ENCODE peak calls at places on chromosomes 5 and 9, in nine cellular contexts. D, J, C, H, B, N, I, G and T are unnamed samples.

GRCh38 chr9:95813923-95814322 is 61.6 kb upstream of the ERCC6L2 start:
- DNase-seq in D (no peak), J (no peak), C (no peak), H (no peak), B (no peak), N (no peak), I (no peak), G (no peak), T (no peak)

GRCh38 chr5:150196514-150196913 is 6.7 kb downstream of the SLC6A7 start:
- DNase-seq in D (no peak), J (no peak), C (no peak), H (no peak), B (no peak), N (no peak), I (no peak), G (no peak), T (no peak)

GRCh38 chr9:137111788-137112563 is 2.6 kb downstream of the DPP7 start:
- DNase-seq in D (no peak), J (no peak), C (no peak), H (peak), B (no peak), N (no peak), I (no peak), G (no peak), T (no peak)

GRCh38 chr9:108033976-108034964 is 544.7 kb upstream of the KLF4 start:
- DNase-seq in D (peak), J (no peak), C (no peak), H (no peak), B (no peak), N (peak), I (no peak), G (no peak), T (no peak)

GRCh38 chr9:121750715-121751623 is 99.5 kb downstream of the DAB2IP start:
- DNase-seq in D (no peak), J (peak), C (no peak), H (peak), B (no peak), N (no peak), I (no peak), G (no peak), T (no peak)

GRCh38 chr9:131950487-131950886 is 129.2 kb downstream of the MED27 start:
- DNase-seq in D (no peak), J (no peak), C (no peak), H (no peak), B (no peak), N (no peak), I (no peak), G (no peak), T (no peak)

GRCh38 chr9:135065151-135065550 is 22.3 kb upstream of the OLFM1 start:
- DNase-seq in D (no peak), J (no peak), C (no peak), H (no peak), B (peak), N (no peak), I (no peak), G (no peak), T (no peak)

GRCh38 chr9:1460143-1460769 is 410.1 kb downstream of the DMRT2 start:
- DNase-seq in D (no peak), J (no peak), C (peak), H (no peak), B (no peak), N (no peak), I (no peak), G (peak), T (no peak)

GRCh38 chr9:124003636-124004349 is 7.8 kb upstream of the LHX2 start:
- DNase-seq in D (no peak), J (no peak), C (no peak), H (no peak), B (no peak), N (no peak), I (no peak), G (no peak), T (no peak)

GRCh38 chr5:136309376-136309775 is 56.0 kb downstream of the TRPC7 start:
- DNase-seq in D (no peak), J (no peak), C (no peak), H (no peak), B (no peak), N (no peak), I (no peak), G (no peak), T (no peak)

GRCh38 chr5:138649316-138649720 is 74.1 kb upstream of the HSPA9 start:
- DNase-seq in D (no peak), J (no peak), C (no peak), H (no peak), B (no peak), N (no peak), I (no peak), G (no peak), T (no peak)

GRCh38 chr5:120463991-120464626 is at the start of gene PRR16:
- DNase-seq in D (peak), J (peak), C (peak), H (peak), B (peak), N (no peak), I (peak), G (peak), T (no peak)

GRCh38 chr9:33416996-33417395 is 14.6 kb upstream of the AQP7 start:
- DNase-seq in D (no peak), J (no peak), C (no peak), H (no peak), B (no peak), N (no peak), I (no peak), G (no peak), T (no peak)

GRCh38 chr9:111630182-111631070 is 708 bp upstream of the DNAJC25 start:
- DNase-seq in D (no peak), J (no peak), C (no peak), H (no peak), B (no peak), N (no peak), I (no peak), G (no peak), T (no peak)

GRCh38 chr5:107430077-107430625 is 240.6 kb downstream of the EFNA5 start:
- DNase-seq in D (no peak), J (no peak), C (no peak), H (no peak), B (no peak), N (no peak), I (no peak), G (no peak), T (no peak)

GRCh38 chr5:42894057-42894456 is 82.4 kb upstream of the SELENOP start:
- DNase-seq in D (no peak), J (no peak), C (no peak), H (peak), B (no peak), N (no peak), I (no peak), G (peak), T (no peak)

GRCh38 chr9:121637441-121638222 is 13.8 kb upstream of the DAB2IP start:
- DNase-seq in D (peak), J (no peak), C (peak), H (no peak), B (no peak), N (no peak), I (no peak), G (no peak), T (no peak)

GRCh38 chr9:34898846-34899245 is 59.2 kb upstream of the PHF24 start:
- DNase-seq in D (no peak), J (no peak), C (no peak), H (no peak), B (no peak), N (no peak), I (no peak), G (no peak), T (no peak)

GRCh38 chr5:62268239-62268638 is 37.8 kb upstream of the KIF2A start:
- DNase-seq in D (no peak), J (peak), C (peak), H (no peak), B (no peak), N (no peak), I (no peak), G (no peak), T (peak)

GRCh38 chr5:14545308-14545707 is 36.3 kb upstream of the OTULINL start:
- DNase-seq in D (no peak), J (no peak), C (no peak), H (no peak), B (no peak), N (no peak), I (no peak), G (no peak), T (no peak)

GRCh38 chr9:137029058-137029922 is 1.3 kb upstream of the ABCA2 start:
- DNase-seq in D (peak), J (peak), C (peak), H (no peak), B (no peak), N (no peak), I (peak), G (peak), T (no peak)

GRCh38 chr9:8234286-8234819 is 434.8 kb upstream of the DMAC1 start:
- DNase-seq in D (no peak), J (no peak), C (no peak), H (no peak), B (no peak), N (no peak), I (no peak), G (peak), T (no peak)

GRCh38 chr9:103410059-103410458 is 414.9 kb downstream of the CYLC2 start:
- DNase-seq in D (no peak), J (no peak), C (no peak), H (no peak), B (no peak), N (no peak), I (no peak), G (no peak), T (no peak)

GRCh38 chr9:137162505-137163100 is 7.2 kb downstream of the LRRC26 start:
- DNase-seq in D (no peak), J (no peak), C (no peak), H (no peak), B (no peak), N (no peak), I (no peak), G (peak), T (no peak)

GRCh38 chr9:136968333-136969127 is 8.8 kb upstream of the PTGDS start:
- DNase-seq in D (no peak), J (no peak), C (no peak), H (no peak), B (no peak), N (no peak), I (no peak), G (no peak), T (no peak)

GRCh38 chr9:122518226-122518625 is 715 bp upstream of the OR1J4 start:
- DNase-seq in D (no peak), J (no peak), C (no peak), H (no peak), B (no peak), N (no peak), I (no peak), G (no peak), T (no peak)

GRCh38 chr9:129944501-129945116 is 98.4 kb downstream of the FNBP1 start:
- DNase-seq in D (no peak), J (no peak), C (no peak), H (no peak), B (no peak), N (no peak), I (no peak), G (no peak), T (no peak)
- TF ChIP-seq CTCF in D (no peak), J (no peak), C (no peak), H (no peak), B (no peak), N (no peak), I (no peak), G (no peak), T (no peak)

DNA sequence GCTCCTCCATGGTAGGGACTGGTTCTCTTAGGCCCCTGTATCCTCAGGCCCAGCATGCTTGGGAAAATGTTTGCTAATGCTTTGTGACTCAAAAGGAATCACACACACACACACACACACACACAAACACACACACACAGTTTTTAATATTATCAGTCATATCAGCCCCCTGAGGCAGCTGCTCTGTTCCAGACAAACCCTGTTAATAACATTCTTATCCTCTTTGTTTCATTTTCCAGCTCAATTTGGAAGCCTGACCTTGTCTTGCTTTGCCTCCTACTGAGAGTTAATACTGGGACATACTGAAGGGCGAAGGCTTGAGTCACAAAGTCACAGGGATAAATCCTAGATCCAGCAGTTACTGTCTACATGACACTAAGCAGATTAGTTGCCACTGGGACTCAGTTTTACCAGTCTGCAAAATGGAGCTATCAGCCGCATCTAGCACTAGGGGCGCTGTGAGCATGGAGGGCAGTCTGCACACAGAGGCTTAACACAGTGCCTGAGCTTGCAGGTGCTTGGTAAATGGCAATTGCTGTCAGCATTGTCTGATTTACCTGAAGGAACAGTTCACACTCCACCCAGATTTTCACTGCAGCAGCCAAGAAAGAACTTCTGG is 37.1 kb upstream of the KCNMB1 start:
- DNase-seq in D (no peak), J (no peak), C (no peak), H (no peak), B (no peak), N (no peak), I (peak), G (no peak), T (no peak)
- TF ChIP-seq CTCF in D (no peak), J (no peak), C (no peak), H (no peak), B (peak), N (no peak), I (no peak), G (no peak), T (peak)

DNA sequence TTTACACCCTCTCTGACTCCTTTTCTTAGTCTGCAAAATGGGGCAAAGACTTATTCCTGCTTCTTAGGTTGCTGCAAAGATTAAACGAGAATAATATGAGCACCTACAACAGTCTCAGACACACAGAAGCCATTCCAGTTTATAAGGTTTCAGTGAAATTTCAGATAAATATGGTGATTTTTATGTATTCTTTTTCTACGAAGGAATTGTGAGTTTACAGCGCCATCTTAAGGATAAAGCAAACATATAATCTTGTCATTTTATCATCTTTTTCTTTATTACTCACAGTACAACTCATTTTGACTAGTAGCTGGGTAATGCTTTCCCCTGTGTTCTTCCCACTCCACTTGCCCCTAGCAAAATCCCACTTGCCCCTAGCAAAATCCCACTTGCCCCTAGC is 29.2 kb upstream of the SMC5 start:
- DNase-seq in D (peak), J (no peak), C (no peak), H (no peak), B (no peak), N (no peak), I (no peak), G (no peak), T (no peak)
- TF ChIP-seq CTCF in D (peak), J (no peak), C (no peak), H (no peak), B (peak), N (peak), I (peak), G (peak), T (peak)

DNA sequence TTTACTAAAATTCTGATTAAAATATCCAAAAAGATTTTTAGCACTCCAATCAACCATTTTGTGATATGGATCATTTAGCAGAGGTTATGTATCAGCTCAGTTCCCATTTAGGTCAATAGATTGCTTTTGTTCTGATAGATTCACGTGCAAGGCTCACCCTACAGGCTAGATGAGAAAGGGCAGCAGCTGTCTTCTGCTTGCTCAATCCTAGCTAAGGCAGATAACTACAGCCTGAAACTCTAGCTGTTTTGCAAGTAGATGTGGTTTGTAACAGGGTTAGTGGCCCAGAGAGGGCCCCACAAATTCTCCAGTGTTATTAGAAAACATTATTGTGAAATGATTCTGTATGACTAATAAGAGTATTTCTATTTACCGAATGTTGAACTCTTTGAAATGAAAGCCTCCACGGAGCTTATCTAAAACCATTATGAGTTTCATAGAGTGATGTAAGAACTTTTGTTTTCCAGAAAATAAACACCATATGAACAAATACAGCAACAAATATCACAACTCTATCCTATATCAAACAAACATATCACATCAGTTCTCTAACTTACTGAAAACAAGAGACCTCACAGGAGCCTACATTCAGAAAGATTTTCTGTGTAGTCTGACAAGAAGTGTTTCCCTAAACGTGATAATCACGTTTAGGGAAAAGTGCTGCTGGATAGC is 841.9 kb upstream of the ACO1 start:
- DNase-seq in D (peak), J (peak), C (peak), H (no peak), B (no peak), N (no peak), I (no peak), G (peak), T (no peak)
- TF ChIP-seq CTCF in D (no peak), J (no peak), C (peak), H (no peak), B (peak), N (no peak), I (peak), G (no peak), T (peak)

GRCh38 chr9:104805441-104805840 is 41.5 kb downstream of the NIPSNAP3B start:
- DNase-seq in D (no peak), J (no peak), C (peak), H (no peak), B (no peak), N (no peak), I (no peak), G (no peak), T (no peak)

GRCh38 chr9:104802906-104803305 is 39.0 kb downstream of the NIPSNAP3B start:
- DNase-seq in D (no peak), J (no peak), C (no peak), H (no peak), B (no peak), N (no peak), I (no peak), G (no peak), T (no peak)

GRCh38 chr9:104810421-104811339 is 46.8 kb downstream of the NIPSNAP3B start:
- DNase-seq in D (peak), J (peak), C (peak), H (peak), B (no peak), N (no peak), I (peak), G (peak), T (peak)

GRCh38 chr9:104808030-104808614 is 44.2 kb downstream of the NIPSNAP3B start:
- DNase-seq in D (peak), J (peak), C (peak), H (no peak), B (no peak), N (no peak), I (peak), G (peak), T (no peak)
- TF ChIP-seq CTCF in D (peak), J (no peak), C (no peak), H (no peak), B (peak), N (peak), I (peak), G (peak), T (peak)